ENCODE peak calls at places on chromosomes 12 and 14, in four cellular contexts. B is lower lobe of right lung, D is A549, T is body of pancreas. M is an unnamed sample.

GRCh38 chr14:23364164-23364571 is 804 bp downstream of the EFS start:
- DNase-seq in B (no peak), D (no peak), T (no peak), M (no peak)

GRCh38 chr14:65650843-65651242 is 238.3 kb downstream of the FUT8 start:
- DNase-seq in B (no peak), D (no peak), T (no peak), M (no peak)

GRCh38 chr14:77314043-77314442 is 6.6 kb downstream of the POMT2 start:
- DNase-seq in B (no peak), D (peak; percentile 84), T (no peak), M (no peak)

GRCh38 chr12:7092229-7092985 is at the start of gene C1R:
- DNase-seq in B (peak; percentile 70), D (peak; percentile 72), T (peak; percentile 77), M (no peak)

GRCh38 chr14:53384536-53384935 is 231.4 kb upstream of the DDHD1 start:
- DNase-seq in B (no peak), D (no peak), T (no peak), M (no peak)

GRCh38 chr14:98494582-98494981 is 777.4 kb downstream of the BCL11B start:
- DNase-seq in B (no peak), D (peak; percentile 20), T (no peak), M (no peak)

GRCh38 chr12:110088936-110089335 is 35.2 kb upstream of the IFT81 start:
- DNase-seq in B (no peak), D (no peak), T (no peak), M (no peak)

GRCh38 chr12:119096429-119097202 is 82.1 kb upstream of the HSPB8 start:
- DNase-seq in B (no peak), D (no peak), T (no peak), M (no peak)

GRCh38 chr12:80192087-80192486 is 92.8 kb downstream of the OTOGL start:
- DNase-seq in B (no peak), D (no peak), T (no peak), M (no peak)

GRCh38 chr12:25557830-25558436 is 4.8 kb upstream of the LMNTD1 start:
- DNase-seq in B (no peak), D (peak; percentile 48), T (peak; percentile 28), M (no peak)
- TF ChIP-seq CTCF in B (peak; percentile 44), D (peak; percentile 40), T (peak; percentile 34), M (peak; percentile 36)

GRCh38 chr14:36402867-36403266 is 82.4 kb upstream of the MBIP start:
- DNase-seq in B (no peak), D (no peak), T (no peak), M (no peak)
- H3K4me1 ChIP-seq in B (no peaks in the 10 kb centered on the region), D (no peaks in the 10 kb centered on the region), T (no peaks in the 10 kb centered on the region), M (no peaks in the 10 kb centered on the region)

DNA sequence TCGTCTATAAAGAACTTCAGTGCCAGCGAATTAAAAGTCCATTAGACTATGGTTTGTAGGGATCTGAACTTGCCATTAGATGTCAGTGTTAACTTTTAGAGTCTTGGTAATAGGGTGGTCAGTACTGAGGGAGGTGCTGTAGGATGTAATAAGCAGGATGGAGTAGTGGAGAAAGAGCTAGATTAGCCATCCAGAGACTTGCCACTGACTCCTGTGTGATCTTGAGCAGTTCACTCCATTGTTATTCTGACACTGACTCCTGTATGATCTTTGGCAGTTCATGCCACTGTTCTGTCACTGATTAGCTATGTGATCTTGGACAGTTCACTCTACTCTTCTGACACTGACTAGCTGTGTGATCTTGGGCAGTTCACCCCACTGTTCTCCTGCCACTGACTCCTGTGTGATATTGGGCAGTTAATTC is 133.6 kb downstream of the TTLL5 start:
- DNase-seq in B (no peak), D (peak; percentile 9), T (no peak), M (no peak)
- TF ChIP-seq CTCF in B (peak; percentile 28), D (peak; percentile 15), T (no peak), M (no peak)

DNA sequence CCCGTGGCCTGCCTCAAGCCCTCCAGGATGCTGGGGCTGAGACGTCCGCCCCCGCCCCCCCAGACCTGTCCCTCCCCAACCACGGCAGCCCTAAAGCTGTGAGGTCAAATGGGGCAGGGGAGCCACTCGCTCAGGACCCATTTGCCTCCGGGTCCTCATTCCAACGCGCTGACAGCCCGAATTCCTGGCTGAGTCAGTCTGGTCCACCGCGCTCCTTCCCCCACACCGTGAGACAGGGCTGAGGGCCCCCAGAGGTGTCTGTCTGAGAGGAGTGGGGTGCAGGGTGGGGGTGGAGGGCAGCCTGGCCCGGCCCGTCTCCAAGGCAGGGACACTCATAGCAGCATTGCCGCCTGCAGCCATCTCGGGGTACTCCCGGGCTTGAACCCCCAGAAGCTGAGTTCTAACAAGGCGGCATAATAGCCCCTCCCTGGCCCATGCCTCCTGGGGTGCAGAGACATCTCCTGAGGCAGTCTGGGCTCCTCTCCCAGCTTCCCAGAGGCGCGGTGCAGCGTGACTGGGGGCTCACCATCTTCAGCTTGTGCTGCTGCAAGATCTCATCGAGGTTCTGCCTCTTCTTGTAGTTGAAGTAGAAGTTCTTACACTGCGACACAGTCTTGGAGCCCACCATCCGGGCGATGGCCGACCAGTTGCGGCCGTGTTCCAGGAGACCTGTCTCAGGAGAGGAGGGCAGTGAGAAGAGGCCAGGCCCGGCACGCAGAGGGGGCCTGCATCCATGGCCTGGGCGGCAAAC is 90.5 kb downstream of the RFLNA start:
- DNase-seq in B (no peak), D (peak; percentile 80), T (no peak), M (no peak)
- H3K4me1 ChIP-seq in B (peaks cover 78% of the 10 kb centered on the region), D (peaks cover 69% of the 10 kb centered on the region), T (peaks cover 69% of the 10 kb centered on the region), M (peaks cover 61% of the 10 kb centered on the region)

GRCh38 chr12:14135996-14136395 is 154.6 kb upstream of the GRIN2B start:
- DNase-seq in B (no peak), D (no peak), T (no peak), M (no peak)

GRCh38 chr12:14138495-14138894 is 157.1 kb upstream of the GRIN2B start:
- DNase-seq in B (no peak), D (peak; percentile 5), T (no peak), M (no peak)
- TF ChIP-seq CTCF in B (no peak), D (no peak), T (no peak), M (no peak)

M was measured in esophagus squamous epithelium.